ENCODE peak calls at places on chromosomes 12 and 14, in seven cellular contexts. P is spleen, Q is neural progenitor cell, D is suprapubic skin, X is ovary, G is cardiac muscle cell, L is astrocyte. I is an unnamed sample. For H3K4me1 and H3K36me3, the result is how much of the 10 kb centered on the place peaks cover.

GRCh38 chr12:104079024-104079423 is 14.7 kb downstream of the HCFC2 start:
- DNase-seq in P (no peak), Q (no peak), D (no peak), X (no peak), G (no peak), L (no peak), I (no peak)

GRCh38 chr14:77580964-77581505 is 35.4 kb downstream of the SPTLC2 start:
- DNase-seq in P (no peak), Q (no peak), D (no peak), X (no peak), G (no peak), L (peak), I (no peak)

GRCh38 chr12:53388932-53389331 is 9.0 kb downstream of the SP1 start:
- DNase-seq in P (peak), Q (no peak), D (no peak), X (no peak), G (no peak), L (no peak), I (no peak)

GRCh38 chr14:100664234-100664633 is 62.5 kb upstream of the DLK1 start:
- DNase-seq in P (no peak), Q (no peak), D (no peak), X (no peak), G (no peak), L (no peak), I (no peak)

GRCh38 chr14:70032447-70032846 is 153.2 kb downstream of the SMOC1 start:
- DNase-seq in P (no peak), Q (peak), D (no peak), X (no peak), G (no peak), L (no peak), I (no peak)

GRCh38 chr12:28099862-28100261 is 90.4 kb upstream of the CCDC91 start:
- DNase-seq in P (no peak), Q (no peak), D (no peak), X (no peak), G (no peak), L (no peak), I (no peak)

GRCh38 chr14:95098984-95099599 is 58.2 kb downstream of the DICER1 start:
- DNase-seq in P (no peak), Q (peak), D (peak), X (peak), G (peak), L (peak), I (no peak)

GRCh38 chr14:101774006-101774755 is 12.7 kb downstream of the PPP2R5C start:
- DNase-seq in P (no peak), Q (no peak), D (no peak), X (no peak), G (no peak), L (no peak), I (no peak)

GRCh38 chr12:106107566-106107965 is 31.2 kb downstream of the NUAK1 start:
- DNase-seq in P (no peak), Q (no peak), D (no peak), X (no peak), G (no peak), L (peak), I (no peak)

GRCh38 chr12:104736307-104736706 is 221.8 kb downstream of the SLC41A2 start:
- DNase-seq in P (no peak), Q (no peak), D (no peak), X (no peak), G (no peak), L (peak), I (no peak)

GRCh38 chr12:62651138-62651537 is 184.5 kb downstream of the MON2 start:
- DNase-seq in P (no peak), Q (no peak), D (no peak), X (no peak), G (no peak), L (no peak), I (no peak)
- H3K4me1 ChIP-seq in P (under half), Q (under half), D (under half), X (under half), G (under half), L (under half), I (under half)

GRCh38 chr12:31768046-31768445 is 39.2 kb upstream of the AMN1 start:
- DNase-seq in P (no peak), Q (no peak), D (no peak), X (no peak), G (no peak), L (no peak), I (no peak)
- TF ChIP-seq CTCF in P (no peak), Q (no peak), D (no peak), X (no peak), G (no peak), L (no peak), I (no peak)

DNA sequence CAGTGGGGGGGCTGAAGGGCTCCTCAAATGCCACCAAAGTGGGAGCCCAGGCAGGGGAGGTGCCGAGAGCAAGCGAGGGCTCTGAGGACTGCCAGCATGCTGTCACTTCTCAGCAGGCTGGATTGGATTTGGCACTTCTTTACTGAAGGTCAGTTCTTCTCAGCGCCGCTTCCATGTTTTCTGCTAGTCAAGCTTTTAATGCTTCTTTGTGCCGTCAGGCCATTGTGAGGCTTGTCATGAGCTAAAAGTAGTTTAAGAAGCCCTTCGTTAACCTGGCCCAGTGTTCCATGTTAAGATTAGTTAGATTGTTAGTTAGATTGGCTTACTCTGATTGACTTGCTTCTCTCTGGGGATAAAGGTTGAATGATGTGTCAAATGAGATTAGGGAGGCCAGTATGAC is 13.4 kb downstream of the GABARAPL1 start:
- DNase-seq in P (no peak), Q (peak), D (no peak), X (no peak), G (no peak), L (no peak), I (no peak)
- H3K36me3 ChIP-seq in P (under half), Q (under half), D (under half), X (under half), G (under half), L (under half), I (under half)

GRCh38 chr14:56300495-56300894 is 182.3 kb downstream of the PELI2 start:
- DNase-seq in P (no peak), Q (no peak), D (no peak), X (no peak), G (no peak), L (peak), I (no peak)

GRCh38 chr14:56299306-56299984 is 181.2 kb downstream of the PELI2 start:
- DNase-seq in P (no peak), Q (no peak), D (no peak), X (no peak), G (no peak), L (peak), I (no peak)

GRCh38 chr14:56309198-56309597 is 191.0 kb downstream of the PELI2 start:
- DNase-seq in P (no peak), Q (no peak), D (no peak), X (no peak), G (no peak), L (no peak), I (no peak)

GRCh38 chr14:56304456-56304855 is 186.2 kb downstream of the PELI2 start:
- DNase-seq in P (no peak), Q (no peak), D (no peak), X (no peak), G (no peak), L (peak), I (no peak)
- H3K4me1 ChIP-seq in P (under half), Q (under half), D (under half), X (under half), G (under half), L (under half), I (under half)

DNA sequence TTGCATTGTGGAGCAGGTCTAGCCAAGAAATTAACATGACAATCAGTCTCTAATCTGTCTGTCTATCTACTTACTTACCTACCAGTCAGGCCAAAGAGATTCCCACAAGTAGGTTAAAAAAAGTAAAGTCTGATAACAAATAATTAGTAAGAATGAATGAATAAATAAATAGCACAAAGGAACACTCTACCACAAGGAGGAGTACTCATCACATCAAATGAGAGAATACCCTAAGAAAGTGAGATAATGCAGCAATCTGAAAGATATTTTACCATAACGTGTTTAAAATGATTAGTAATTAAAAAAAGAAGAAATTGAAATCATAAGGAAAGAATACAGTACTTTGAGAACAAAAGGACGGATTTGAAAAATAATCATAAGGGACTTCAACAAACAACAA is 187.2 kb downstream of the SYNE2 start:
- DNase-seq in P (no peak), Q (no peak), D (no peak), X (no peak), G (no peak), L (no peak), I (no peak)
- TF ChIP-seq CTCF in P (no peak), Q (peak), D (no peak), X (peak), G (peak), L (peak), I (peak)

I was measured in ascending aorta.